ENCODE peak calls at places on chromosomes 3 and 15, in nine cellular contexts. W is CD8-positive, alpha-beta T cell; O is IMR-90; G is fibroblast of the aortic adventitia; V is lung; B is PC-9; D is heart left ventricle; H is kidney; Y is left ventricle myocardium inferior. U is an unnamed sample.

GRCh38 chr15:100108846-100109245 is 232.9 kb downstream of the ADAMTS17 start:
- DNase-seq in O (no peak), W (no peak), G (no peak), B (no peak), Y (no peak), H (no peak), D (no peak), V (no peak), U (no peak)

GRCh38 chr3:146145642-146146041 is 15.3 kb downstream of the PLOD2 start:
- DNase-seq in B (no peak), V (no peak), Y (no peak), G (no peak), H (no peak), W (no peak), O (no peak), D (no peak), U (no peak)

GRCh38 chr3:37624276-37624675 is 237.4 kb upstream of the CTDSPL start:
- DNase-seq in W (no peak), Y (no peak), G (no peak), H (no peak), O (no peak), B (no peak), V (no peak), D (no peak), U (no peak)

GRCh38 chr15:77649019-77649418 is 16.3 kb upstream of the LINGO1 start:
- DNase-seq in B (no peak), O (no peak), H (no peak), D (no peak), W (no peak), G (no peak), Y (no peak), V (no peak), U (no peak)

GRCh38 chr3:61537366-61537765 is 24.0 kb upstream of the PTPRG start:
- DNase-seq in B (no peak), W (no peak), H (no peak), D (no peak), V (no peak), O (no peak), G (peak), Y (no peak), U (no peak)

GRCh38 chr3:20741381-20741780 is 555.4 kb upstream of the SGO1 start:
- DNase-seq in H (no peak), Y (no peak), B (no peak), W (no peak), V (no peak), O (no peak), D (no peak), G (no peak), U (no peak)

GRCh38 chr3:10366681-10367101 is 45.8 kb upstream of the SEC13 start:
- DNase-seq in Y (no peak), G (peak), H (no peak), V (no peak), B (peak), D (no peak), O (peak), W (no peak), U (peak)

GRCh38 chr3:127170794-127171193 is 22.1 kb upstream of the PRR23E start:
- DNase-seq in Y (no peak), O (peak), V (no peak), H (peak), B (no peak), W (no peak), G (peak), D (no peak), U (peak)

GRCh38 chr3:36763850-36764703 is at the start of gene DCLK3:
- DNase-seq in B (no peak), O (no peak), G (no peak), W (no peak), V (no peak), H (no peak), D (peak), Y (no peak), U (no peak)

GRCh38 chr15:19987389-19988048 is 554.1 kb downstream of the GOLGA6L6 start:
- DNase-seq in B (no peak), V (no peak), G (no peak), Y (no peak), O (no peak), H (no peak), W (no peak), D (no peak), U (no peak)

GRCh38 chr3:32474201-32474600 is 28.5 kb downstream of the CMTM6 start:
- DNase-seq in O (no peak), H (no peak), W (no peak), D (no peak), V (no peak), G (no peak), B (no peak), Y (no peak), U (no peak)

GRCh38 chr15:36414670-36415069 is 164.8 kb upstream of the CDIN1 start:
- DNase-seq in H (no peak), O (peak), V (no peak), W (no peak), Y (no peak), D (no peak), G (no peak), B (no peak), U (peak)

GRCh38 chr3:179272385-179272784 is 21.5 kb upstream of the KCNMB3 start:
- DNase-seq in V (no peak), G (peak), B (no peak), W (no peak), D (no peak), Y (no peak), O (peak), H (no peak), U (peak)

GRCh38 chr15:90231028-90232017 is 2.4 kb downstream of the CIB1 start:
- DNase-seq in H (peak), G (no peak), O (no peak), Y (no peak), D (no peak), W (peak), B (no peak), V (peak), U (no peak)

GRCh38 chr3:74631771-74632170 is 17.3 kb upstream of the CNTN3 start:
- DNase-seq in O (peak), Y (no peak), G (no peak), V (no peak), D (no peak), H (no peak), B (no peak), W (no peak), U (no peak)

DNA sequence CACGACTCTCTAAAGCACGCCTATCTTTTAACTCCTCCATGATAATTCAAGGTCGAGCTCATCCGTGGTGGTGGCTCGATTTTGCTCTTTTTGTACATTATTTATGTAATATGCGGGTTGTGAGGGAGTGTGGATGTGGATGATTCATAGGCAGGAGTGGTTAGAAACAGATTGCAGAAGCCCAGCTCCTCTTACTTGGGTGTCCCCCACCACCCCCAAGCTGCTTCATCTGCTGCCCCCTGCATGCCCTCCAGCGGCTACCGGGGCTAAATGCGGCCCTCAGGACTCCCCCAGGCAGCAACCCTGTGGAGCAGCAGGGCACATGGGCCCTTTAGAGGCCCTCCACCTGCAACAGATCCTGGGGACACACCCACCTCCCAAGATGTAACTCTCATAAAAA is 111.5 kb upstream of the SELENOK start:
- DNase-seq in V (no peak), H (no peak), D (no peak), B (no peak), W (no peak), G (no peak), O (no peak), Y (no peak), U (no peak)
- TF ChIP-seq CTCF in V (no peak), H (no peak), D (no peak), B (no peak), W (no peak), G (no peak), O (no peak), Y (no peak), U (no peak)

DNA sequence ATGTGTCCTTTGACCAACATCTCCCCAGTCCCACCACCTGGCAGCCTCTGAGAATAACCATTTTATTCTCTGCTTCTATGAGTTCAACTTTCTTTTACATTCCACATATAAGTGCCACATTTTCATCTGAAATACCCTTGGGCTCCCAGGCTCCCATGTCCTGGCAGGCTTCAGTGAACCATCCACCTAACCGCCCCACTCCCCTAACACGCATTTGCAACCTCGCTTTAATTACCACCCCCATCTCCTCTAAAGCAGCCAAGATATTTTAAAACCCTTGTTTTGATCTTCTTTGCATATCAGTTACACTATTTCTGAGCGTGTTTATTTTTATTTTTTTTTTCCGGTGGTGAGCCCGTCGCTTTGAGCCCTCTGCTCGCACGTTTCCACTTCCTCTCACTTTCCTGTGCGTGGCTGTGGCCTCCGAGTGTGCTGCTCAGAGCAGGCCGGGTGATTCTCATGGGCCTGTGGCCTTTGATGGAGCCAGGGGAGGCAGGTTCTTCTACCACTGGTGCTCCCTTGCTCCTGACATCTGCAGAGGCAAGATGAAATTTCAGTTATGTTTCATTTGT is 195.4 kb upstream of the LPP start:
- DNase-seq in B (no peak), G (no peak), W (peak), D (peak), H (no peak), O (no peak), V (no peak), Y (no peak), U (no peak)
- H3K4me3 ChIP-seq in B (no peak), G (no peak), W (no peak), D (no peak), H (no peak), O (no peak), V (no peak), Y (no peak), U (no peak)

DNA sequence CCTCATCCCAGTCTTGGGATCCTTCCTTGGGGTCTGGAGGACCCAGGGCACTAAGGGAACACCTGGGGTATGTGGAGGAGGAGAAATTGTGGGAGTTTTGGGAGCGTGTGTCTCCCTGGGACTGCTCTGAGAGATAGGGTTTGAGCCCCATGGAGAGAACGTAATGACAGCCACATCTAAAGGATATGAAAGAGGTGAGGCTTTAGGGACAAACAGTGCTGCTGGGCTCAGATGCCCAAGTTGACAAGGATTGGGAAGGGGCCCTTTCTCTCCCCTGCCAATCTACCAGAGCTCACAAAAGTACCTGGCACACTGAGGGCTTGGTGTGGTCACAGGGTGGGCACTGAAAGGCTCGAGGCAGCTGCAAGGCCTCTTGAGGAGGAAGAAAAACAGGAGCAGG is 13.3 kb upstream of the STARD5 start:
- DNase-seq in O (no peak), G (no peak), V (no peak), H (no peak), W (no peak), B (no peak), D (no peak), Y (no peak), U (no peak)
- TF ChIP-seq CTCF in O (no peak), G (no peak), V (no peak), H (no peak), W (no peak), B (no peak), D (no peak), Y (no peak), U (no peak)

GRCh38 chr3:23341147-23341838 is 138.2 kb downstream of the UBE2E2 start:
- DNase-seq in Y (no peak), W (no peak), O (no peak), V (no peak), D (no peak), B (no peak), H (no peak), G (no peak), U (no peak)
- H3K4me3 ChIP-seq in Y (no peak), W (no peak), O (no peak), V (no peak), D (no peak), B (no peak), H (no peak), G (no peak), U (no peak)

GRCh38 chr3:156135921-156136655 is 15.7 kb downstream of the KCNAB1 start:
- DNase-seq in Y (no peak), D (no peak), W (no peak), V (no peak), H (no peak), O (no peak), G (no peak), B (no peak), U (peak)
- TF ChIP-seq CTCF in Y (no peak), D (no peak), W (no peak), V (no peak), H (no peak), O (no peak), G (peak), B (peak), U (peak)

DNA sequence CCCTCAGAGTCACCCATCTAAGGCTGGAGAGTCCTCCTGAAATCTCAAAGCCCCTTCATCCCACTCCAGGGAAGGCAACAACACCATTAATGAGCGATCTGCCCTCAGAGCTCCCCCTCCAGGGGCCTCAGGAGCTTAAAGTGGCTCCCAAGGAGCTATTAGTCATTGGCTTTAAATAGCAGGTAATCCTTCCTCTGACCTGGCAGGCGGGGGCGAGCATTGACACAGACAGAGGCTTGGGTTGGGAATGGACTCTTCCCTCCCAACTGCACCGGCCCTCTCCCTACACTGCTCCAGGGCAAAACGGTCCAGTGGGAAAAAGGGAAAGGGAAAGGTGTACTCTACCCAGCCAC is 1.4 kb downstream of the MFGE8 start:
- DNase-seq in H (no peak), V (no peak), W (no peak), D (peak), G (no peak), B (no peak), Y (peak), O (peak), U (peak)
- H3K4me3 ChIP-seq in H (peak), V (no peak), W (no peak), D (peak), G (peak), B (no peak), Y (peak), O (peak), U (peak)

DNA sequence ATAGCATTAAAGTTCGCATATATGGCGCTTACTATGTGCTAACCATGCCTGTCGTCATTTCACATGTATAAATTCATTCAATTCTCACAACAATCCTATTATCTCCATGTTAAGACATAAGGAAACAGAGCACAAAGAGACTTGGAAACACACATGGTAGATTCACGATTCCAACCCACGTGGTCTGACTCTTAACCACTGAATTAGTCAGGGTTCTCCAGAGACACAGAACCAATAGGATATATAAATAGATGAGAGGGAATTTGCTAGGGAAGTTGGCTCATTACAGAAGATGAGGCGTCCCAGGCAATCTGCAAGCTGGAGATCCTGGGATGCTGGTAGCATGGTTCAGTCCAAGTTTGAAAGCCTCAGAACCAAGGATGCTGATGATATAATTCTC is 765.3 kb downstream of the TBL1XR1 start:
- DNase-seq in O (peak), W (no peak), H (no peak), G (peak), Y (no peak), D (no peak), V (no peak), B (no peak), U (peak)
- TF ChIP-seq CTCF in O (no peak), W (no peak), H (no peak), G (no peak), Y (no peak), D (no peak), V (no peak), B (no peak), U (no peak)

U was measured in fibroblast of mammary gland.